ENCODE peak calls at places on chromosome 14, in four cellular contexts. One of them, this sample, is unnamed.

GRCh38 chr14:30874999-30875787 is 834 bp downstream of the COCH start:
- DNase-seq in activated CD8-positive, alpha-beta T cell treated with anti-CD3 and anti-CD28 coated beads, Interleukin-2, amount 10 ng/mL, durations not matched to agents 7 days and 5 days: peak
- DNase-seq in H9: peak
- DNase-seq in cardiac muscle cell: no peak
- DNase-seq in this sample: no peak

GRCh38 chr14:74140374-74140850 is 55.7 kb downstream of the LIN52 start:
- DNase-seq in activated CD8-positive, alpha-beta T cell treated with anti-CD3 and anti-CD28 coated beads, Interleukin-2, amount 10 ng/mL, durations not matched to agents 7 days and 5 days: no peak
- DNase-seq in H9: no peak
- DNase-seq in cardiac muscle cell: peak
- DNase-seq in this sample: no peak

GRCh38 chr14:65815127-65815526 is 402.6 kb downstream of the FUT8 start:
- DNase-seq in activated CD8-positive, alpha-beta T cell treated with anti-CD3 and anti-CD28 coated beads, Interleukin-2, amount 10 ng/mL, durations not matched to agents 7 days and 5 days: no peak
- DNase-seq in H9: no peak
- DNase-seq in cardiac muscle cell: no peak
- DNase-seq in this sample: peak

GRCh38 chr14:99481745-99482099 is 513 bp downstream of the CCNK start:
- DNase-seq in activated CD8-positive, alpha-beta T cell treated with anti-CD3 and anti-CD28 coated beads, Interleukin-2, amount 10 ng/mL, durations not matched to agents 7 days and 5 days: peak
- DNase-seq in H9: no peak
- DNase-seq in cardiac muscle cell: peak
- DNase-seq in this sample: peak

GRCh38 chr14:73237786-73238261 is 518 bp downstream of the PAPLN start:
- DNase-seq in activated CD8-positive, alpha-beta T cell treated with anti-CD3 and anti-CD28 coated beads, Interleukin-2, amount 10 ng/mL, durations not matched to agents 7 days and 5 days: no peak
- DNase-seq in H9: no peak
- DNase-seq in cardiac muscle cell: no peak
- DNase-seq in this sample: no peak

GRCh38 chr14:75995372-75996041 is 9.9 kb downstream of the IFT43 start:
- DNase-seq in activated CD8-positive, alpha-beta T cell treated with anti-CD3 and anti-CD28 coated beads, Interleukin-2, amount 10 ng/mL, durations not matched to agents 7 days and 5 days: no peak
- DNase-seq in H9: no peak
- DNase-seq in cardiac muscle cell: peak
- DNase-seq in this sample: no peak

GRCh38 chr14:85533821-85534271 is 3.9 kb downstream of the FLRT2 start:
- DNase-seq in activated CD8-positive, alpha-beta T cell treated with anti-CD3 and anti-CD28 coated beads, Interleukin-2, amount 10 ng/mL, durations not matched to agents 7 days and 5 days: no peak
- DNase-seq in H9: peak
- DNase-seq in cardiac muscle cell: peak
- DNase-seq in this sample: no peak

GRCh38 chr14:74801396-74801795 is 38.3 kb downstream of the YLPM1 start:
- DNase-seq in activated CD8-positive, alpha-beta T cell treated with anti-CD3 and anti-CD28 coated beads, Interleukin-2, amount 10 ng/mL, durations not matched to agents 7 days and 5 days: no peak
- DNase-seq in H9: no peak
- DNase-seq in cardiac muscle cell: no peak
- DNase-seq in this sample: no peak

GRCh38 chr14:85531141-85531593 is 1.2 kb downstream of the FLRT2 start:
- DNase-seq in activated CD8-positive, alpha-beta T cell treated with anti-CD3 and anti-CD28 coated beads, Interleukin-2, amount 10 ng/mL, durations not matched to agents 7 days and 5 days: no peak
- DNase-seq in H9: peak
- DNase-seq in cardiac muscle cell: peak
- DNase-seq in this sample: no peak

GRCh38 chr14:53183611-53184010 is 30.5 kb upstream of the DDHD1 start:
- DNase-seq in activated CD8-positive, alpha-beta T cell treated with anti-CD3 and anti-CD28 coated beads, Interleukin-2, amount 10 ng/mL, durations not matched to agents 7 days and 5 days: no peak
- DNase-seq in H9: no peak
- DNase-seq in cardiac muscle cell: peak
- DNase-seq in this sample: no peak

GRCh38 chr14:34875031-34875922 is at the start of gene BAZ1A:
- DNase-seq in activated CD8-positive, alpha-beta T cell treated with anti-CD3 and anti-CD28 coated beads, Interleukin-2, amount 10 ng/mL, durations not matched to agents 7 days and 5 days: peak
- DNase-seq in H9: peak
- DNase-seq in cardiac muscle cell: peak
- DNase-seq in this sample: peak

GRCh38 chr14:100844846-100845245 is 18.9 kb downstream of the MEG3 start:
- DNase-seq in activated CD8-positive, alpha-beta T cell treated with anti-CD3 and anti-CD28 coated beads, Interleukin-2, amount 10 ng/mL, durations not matched to agents 7 days and 5 days: no peak
- DNase-seq in H9: no peak
- DNase-seq in cardiac muscle cell: no peak
- DNase-seq in this sample: no peak

GRCh38 chr14:104119119-104119699 is 19.2 kb upstream of the KIF26A start:
- DNase-seq in activated CD8-positive, alpha-beta T cell treated with anti-CD3 and anti-CD28 coated beads, Interleukin-2, amount 10 ng/mL, durations not matched to agents 7 days and 5 days: no peak
- DNase-seq in H9: peak
- DNase-seq in cardiac muscle cell: no peak
- DNase-seq in this sample: no peak

GRCh38 chr14:74620497-74620921 is 8.5 kb upstream of the LTBP2 start:
- DNase-seq in activated CD8-positive, alpha-beta T cell treated with anti-CD3 and anti-CD28 coated beads, Interleukin-2, amount 10 ng/mL, durations not matched to agents 7 days and 5 days: peak
- DNase-seq in H9: no peak
- DNase-seq in cardiac muscle cell: peak
- DNase-seq in this sample: no peak

GRCh38 chr14:92964124-92965109 is 41.5 kb downstream of the CHGA start:
- DNase-seq in activated CD8-positive, alpha-beta T cell treated with anti-CD3 and anti-CD28 coated beads, Interleukin-2, amount 10 ng/mL, durations not matched to agents 7 days and 5 days: no peak
- DNase-seq in H9: no peak
- DNase-seq in cardiac muscle cell: no peak
- DNase-seq in this sample: no peak

GRCh38 chr14:97456958-97457357 is 659.8 kb downstream of the VRK1 start:
- DNase-seq in activated CD8-positive, alpha-beta T cell treated with anti-CD3 and anti-CD28 coated beads, Interleukin-2, amount 10 ng/mL, durations not matched to agents 7 days and 5 days: peak
- DNase-seq in H9: no peak
- DNase-seq in cardiac muscle cell: no peak
- DNase-seq in this sample: peak

GRCh38 chr14:96170961-96171592 is 33.6 kb upstream of the BDKRB2 start:
- DNase-seq in activated CD8-positive, alpha-beta T cell treated with anti-CD3 and anti-CD28 coated beads, Interleukin-2, amount 10 ng/mL, durations not matched to agents 7 days and 5 days: no peak
- DNase-seq in H9: peak
- DNase-seq in cardiac muscle cell: no peak
- DNase-seq in this sample: no peak

GRCh38 chr14:21101802-21102413 is 1.0 kb downstream of the TMEM253 start:
- DNase-seq in activated CD8-positive, alpha-beta T cell treated with anti-CD3 and anti-CD28 coated beads, Interleukin-2, amount 10 ng/mL, durations not matched to agents 7 days and 5 days: no peak
- DNase-seq in H9: no peak
- DNase-seq in cardiac muscle cell: no peak
- DNase-seq in this sample: no peak

GRCh38 chr14:85987292-85987691 is 457.3 kb downstream of the FLRT2 start:
- DNase-seq in activated CD8-positive, alpha-beta T cell treated with anti-CD3 and anti-CD28 coated beads, Interleukin-2, amount 10 ng/mL, durations not matched to agents 7 days and 5 days: no peak
- DNase-seq in H9: no peak
- DNase-seq in cardiac muscle cell: no peak
- DNase-seq in this sample: no peak

GRCh38 chr14:69048456-69048855 is 69.4 kb upstream of the ACTN1 start:
- DNase-seq in activated CD8-positive, alpha-beta T cell treated with anti-CD3 and anti-CD28 coated beads, Interleukin-2, amount 10 ng/mL, durations not matched to agents 7 days and 5 days: no peak
- DNase-seq in H9: no peak
- DNase-seq in cardiac muscle cell: peak
- DNase-seq in this sample: peak

This sample was measured in DND-41.